ENCODE peak calls at places on chromosomes 13 and 19, in nine cellular contexts. V, O, H, M, T, F, A, B and K are unnamed samples.

GRCh38 chr19:15453091-15453498 is 3.3 kb upstream of the WIZ start:
- DNase-seq in F (no peak), A (no peak), H (peak; percentile 22), T (peak; percentile 14), M (no peak), B (no peak), O (no peak), V (no peak), K (peak; percentile 71)

GRCh38 chr13:76213423-76213904 is 577.3 kb downstream of the LMO7 start:
- DNase-seq in M (no peak), B (peak; percentile 20), F (no peak), V (no peak), T (no peak), O (no peak), A (no peak), H (no peak), K (no peak)

GRCh38 chr19:40519352-40520322 is 52.8 kb downstream of the SPTBN4 start:
- DNase-seq in F (peak; percentile 27), O (no peak), M (no peak), H (no peak), T (no peak), V (peak; percentile 90), B (no peak), A (no peak), K (no peak)

GRCh38 chr19:14632286-14632685 is 42.4 kb downstream of the ADGRE3 start:
- DNase-seq in B (peak; percentile 84), F (peak; percentile 20), M (peak; percentile 75), A (no peak), T (no peak), O (no peak), V (peak; percentile 45), H (no peak), K (no peak)

GRCh38 chr19:18340990-18341868 is 831 bp downstream of the PGPEP1 start:
- DNase-seq in O (peak; percentile 82), A (peak; percentile 48), F (peak; percentile 82), V (no peak), T (peak; percentile 29), B (peak; percentile 79), M (no peak), H (peak; percentile 65), K (peak; percentile 79)

GRCh38 chr19:48372904-48373303 is 8.7 kb downstream of the SYNGR4 start:
- DNase-seq in V (peak; percentile 68), H (peak; percentile 47), T (no peak), F (peak; percentile 70), M (no peak), O (no peak), A (no peak), B (no peak), K (no peak)

GRCh38 chr19:39236527-39236926 is 8.3 kb downstream of the IFNL3 start:
- DNase-seq in H (no peak), V (no peak), B (no peak), O (no peak), A (no peak), M (no peak), F (no peak), T (no peak), K (no peak)

GRCh38 chr13:30654430-30654829 is 36.7 kb downstream of the USPL1 start:
- DNase-seq in T (no peak), V (no peak), F (no peak), M (no peak), H (no peak), B (no peak), O (no peak), A (no peak), K (no peak)

GRCh38 chr19:35718345-35719041 is 690 bp downstream of the KMT2B start:
- DNase-seq in B (peak; percentile 59), V (peak; percentile 40), F (peak; percentile 42), O (peak; percentile 66), T (peak; percentile 41), A (peak; percentile 52), M (no peak), H (peak; percentile 52), K (peak; percentile 80)

GRCh38 chr13:95533545-95534135 is 18.9 kb upstream of the CLDN10 start:
- DNase-seq in F (peak; percentile 27), M (no peak), A (no peak), B (no peak), O (no peak), T (no peak), H (no peak), V (no peak), K (no peak)

GRCh38 chr13:113979791-113980471 is 6.1 kb upstream of the C13orf46 start:
- DNase-seq in H (peak; percentile 1), V (no peak), B (no peak), T (no peak), A (peak; percentile 12), O (peak; percentile 32), F (no peak), M (no peak), K (no peak)

GRCh38 chr13:113981611-113982295 is 7.9 kb upstream of the C13orf46 start:
- DNase-seq in H (no peak), B (no peak), M (no peak), V (no peak), A (peak; percentile 9), T (no peak), O (peak; percentile 27), F (no peak), K (no peak)

GRCh38 chr13:113980489-113981064 is 6.7 kb upstream of the C13orf46 start:
- DNase-seq in B (no peak), F (no peak), O (peak; percentile 35), A (no peak), V (no peak), M (no peak), T (no peak), H (peak; percentile 10), K (no peak)

GRCh38 chr13:113981201-113981605 is 7.3 kb upstream of the C13orf46 start:
- DNase-seq in B (no peak), H (peak; percentile 99), V (peak; percentile 59), O (peak; percentile 53), A (peak; percentile 15), T (no peak), M (peak; percentile 78), F (peak; percentile 90), K (no peak)

GRCh38 chr13:113982296-113982661 is 8.4 kb upstream of the C13orf46 start:
- DNase-seq in A (no peak), B (no peak), H (peak; percentile 31), T (no peak), F (no peak), M (no peak), V (no peak), O (no peak), K (no peak)
- H3K4me3 ChIP-seq in A (no peak overlapping the region), B (no peak overlapping the region), H (no peak overlapping the region), T (no peak overlapping the region), F (no peak overlapping the region), M (no peak overlapping the region), V (no peak overlapping the region), O (no peak overlapping the region), K (no peak overlapping the region)

GRCh38 chr13:48531416-48532145 is 1.3 kb downstream of the RCBTB2 start:
- DNase-seq in T (no peak), M (no peak), V (no peak), B (peak; percentile 38), F (peak; percentile 29), O (no peak), A (no peak), H (peak; percentile 27), K (no peak)

GRCh38 chr13:48533986-48534600 is 1.2 kb upstream of the RCBTB2 start:
- DNase-seq in O (no peak), M (no peak), H (no peak), T (no peak), F (no peak), V (no peak), B (no peak), A (no peak), K (no peak)

GRCh38 chr13:48532146-48532472 is 771 bp downstream of the RCBTB2 start:
- DNase-seq in V (no peak), F (peak; percentile 62), O (no peak), A (no peak), B (no peak), M (no peak), H (peak; percentile 39), T (no peak), K (no peak)

GRCh38 chr13:48533207-48533499 is 273 bp upstream of the RCBTB2 start:
- DNase-seq in H (no peak), B (no peak), O (no peak), T (no peak), V (no peak), A (no peak), M (no peak), F (no peak), K (no peak)

GRCh38 chr13:48532473-48533206 is at the start of gene RCBTB2:
- DNase-seq in T (peak; percentile 98), B (peak; percentile 99), A (peak; percentile 99), O (peak; percentile 99), M (peak; percentile 91), V (peak; percentile 96), H (peak; percentile 98), F (peak; percentile 98), K (peak; percentile 98)
- TF ChIP-seq CTCF in T (no peak), B (no peak), A (no peak), O (no peak), M (no peak), V (no peak), H (no peak), F (no peak), K (no peak)

DNA sequence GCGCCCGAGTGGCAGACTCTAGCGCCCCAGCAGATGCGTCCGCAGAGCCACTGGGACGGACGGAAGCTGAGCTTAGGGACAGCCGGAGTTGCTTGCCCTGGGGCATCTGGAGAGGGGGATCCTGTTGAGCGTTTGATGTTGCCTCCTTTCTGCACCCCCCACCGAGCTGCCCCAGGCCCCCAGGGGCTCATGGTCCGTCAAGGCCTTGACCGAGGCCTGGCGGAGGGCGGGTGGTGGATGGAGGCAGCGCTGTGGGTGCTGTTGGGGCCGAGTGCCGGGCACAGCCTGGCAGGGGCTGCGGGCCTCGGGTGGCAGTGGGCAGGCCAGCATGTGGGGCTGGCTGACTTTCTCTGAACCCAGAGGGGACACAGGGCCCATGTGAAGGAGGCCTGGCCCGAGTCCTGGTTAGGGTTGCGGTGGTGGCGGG is 2.7 kb downstream of the CSNK1G2 start:
- DNase-seq in M (no peak), A (no peak), F (no peak), H (no peak), O (no peak), V (no peak), B (no peak), T (no peak), K (no peak)
- H3K27ac ChIP-seq in M (peak overlapping the region; percentile 40), A (no peak overlapping the region), F (no peak overlapping the region), H (no peak overlapping the region), O (no peak overlapping the region), V (no peak overlapping the region), B (peak overlapping the region; percentile 79), T (no peak overlapping the region), K (no peak overlapping the region)

DNA sequence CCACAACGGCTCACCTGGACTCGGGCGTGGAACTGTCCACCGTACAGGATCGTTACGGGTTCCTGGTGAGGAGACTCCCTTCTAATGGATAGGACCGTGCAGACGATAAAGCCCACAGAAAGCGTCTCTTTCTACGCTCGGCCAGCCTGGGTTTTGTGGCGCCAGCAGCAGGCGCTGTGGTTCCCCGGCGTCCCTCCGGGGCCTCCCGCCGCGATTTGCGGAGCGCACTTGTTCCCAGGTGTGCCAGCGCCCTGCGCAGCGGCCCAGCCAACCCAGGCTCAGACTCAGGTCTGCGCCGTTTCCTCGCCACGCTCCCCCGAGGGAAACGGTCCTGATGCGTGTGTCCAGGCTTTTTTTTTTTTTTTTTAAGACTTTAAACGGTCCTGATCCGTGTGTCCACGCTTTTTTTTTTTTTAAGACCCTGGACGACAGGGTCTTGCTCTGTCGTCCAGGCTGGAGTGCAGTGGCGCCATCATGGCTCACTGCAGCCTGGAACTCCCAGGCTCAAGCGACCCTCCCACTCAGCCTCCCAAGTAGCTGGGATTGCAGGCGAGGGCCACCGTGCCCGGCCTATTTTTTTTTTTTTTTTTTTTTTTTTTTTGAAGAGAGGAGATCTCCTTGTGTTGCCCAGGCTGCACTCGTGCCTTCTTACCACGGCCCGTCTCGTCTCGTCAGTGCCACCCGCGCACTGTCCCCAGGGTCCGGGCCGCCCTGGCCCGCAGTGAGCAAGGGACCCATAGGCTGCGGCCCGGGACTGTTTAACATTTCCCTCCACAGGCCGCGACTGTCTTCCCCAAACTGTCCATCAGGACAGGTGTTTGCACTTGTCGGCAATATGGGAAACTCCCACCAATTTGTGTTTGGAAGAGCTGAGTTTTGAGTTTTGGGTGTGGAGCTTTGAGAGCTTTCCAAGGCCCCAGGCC is 23.8 kb downstream of the GJA3 start:
- DNase-seq in F (peak; percentile 68), T (no peak), H (peak; percentile 63), V (peak; percentile 67), M (no peak), O (peak; percentile 66), B (no peak), A (no peak), K (no peak)
- H3K4me3 ChIP-seq in F (peak overlapping the region; percentile 14), T (no peak overlapping the region), H (no peak overlapping the region), V (peak overlapping the region; percentile 46), M (peak overlapping the region; percentile 45), O (no peak overlapping the region), B (no peak overlapping the region), A (no peak overlapping the region), K (peak overlapping the region; percentile 11)